ENCODE peak calls at places on chromosomes 6 and 20, in four cellular contexts. One of them, this sample, is unnamed.

GRCh38 chr6:128070406-128070805 is 169.5 kb upstream of the THEMIS start:
- DNase-seq in H1: no peak
- DNase-seq in GM12878: no peak
- DNase-seq in K562: no peak
- DNase-seq in this sample: no peak

GRCh38 chr20:50331469-50332251 is 141.0 kb downstream of the CEBPB start:
- DNase-seq in H1: no peak
- DNase-seq in GM12878: no peak
- DNase-seq in K562: no peak
- DNase-seq in this sample: peak; percentile 83

GRCh38 chr20:4074877-4075455 is 59.6 kb upstream of the RNF24 start:
- DNase-seq in H1: peak; percentile 30
- DNase-seq in GM12878: no peak
- DNase-seq in K562: peak; percentile 62
- DNase-seq in this sample: no peak

GRCh38 chr6:118918326-118918725 is 16.6 kb downstream of the MCM9 start:
- DNase-seq in H1: no peak
- DNase-seq in GM12878: no peak
- DNase-seq in K562: no peak
- DNase-seq in this sample: no peak

GRCh38 chr20:38628580-38629470 is 27.2 kb downstream of the ARHGAP40 start:
- DNase-seq in H1: no peak
- DNase-seq in GM12878: no peak
- DNase-seq in K562: no peak
- DNase-seq in this sample: no peak

GRCh38 chr6:52610745-52611355 is 34.0 kb upstream of the TRAM2 start:
- DNase-seq in H1: no peak
- DNase-seq in GM12878: no peak
- DNase-seq in K562: no peak
- DNase-seq in this sample: peak; percentile 40

GRCh38 chr6:3433005-3433404 is 23.8 kb downstream of the SLC22A23 start:
- DNase-seq in H1: no peak
- DNase-seq in GM12878: no peak
- DNase-seq in K562: no peak
- DNase-seq in this sample: no peak

GRCh38 chr20:6533321-6533720 is 234.2 kb upstream of the BMP2 start:
- DNase-seq in H1: no peak
- DNase-seq in GM12878: no peak
- DNase-seq in K562: no peak
- DNase-seq in this sample: no peak

GRCh38 chr6:71471718-71472117 is 183.1 kb downstream of the OGFRL1 start:
- DNase-seq in H1: no peak
- DNase-seq in GM12878: no peak
- DNase-seq in K562: no peak
- DNase-seq in this sample: no peak

GRCh38 chr6:4401408-4402367 is 266.3 kb upstream of the ECI2 start:
- DNase-seq in H1: no peak
- DNase-seq in GM12878: no peak
- DNase-seq in K562: no peak
- DNase-seq in this sample: no peak

DNA sequence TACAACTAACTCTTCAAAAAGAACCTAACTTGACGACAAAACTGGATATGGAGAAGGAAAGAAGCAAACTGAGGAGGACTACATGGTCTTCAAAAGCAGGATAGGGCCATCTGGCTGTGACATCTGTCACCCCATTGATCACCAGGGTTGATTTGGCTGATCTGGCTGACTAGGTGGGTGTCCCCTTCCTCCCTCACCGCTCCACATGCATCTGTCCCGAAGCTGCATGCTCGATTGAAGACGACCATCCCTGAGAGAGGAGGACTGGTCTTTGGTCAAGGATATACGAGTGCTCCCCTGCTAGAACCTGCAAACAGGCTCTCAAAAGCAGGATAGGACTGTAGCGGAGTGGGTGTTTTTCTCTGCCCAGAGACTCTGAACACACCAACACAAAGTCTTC is 21.7 kb downstream of the CPNE1 start:
- DNase-seq in H1: no peak
- DNase-seq in GM12878: no peak
- DNase-seq in K562: no peak
- DNase-seq in this sample: no peak
- TF ChIP-seq KDM1A in H1: no peak
- TF ChIP-seq KDM1A in GM12878: no peak
- TF ChIP-seq KDM1A in K562: no peak
- TF ChIP-seq KDM1A in this sample: no peak

DNA sequence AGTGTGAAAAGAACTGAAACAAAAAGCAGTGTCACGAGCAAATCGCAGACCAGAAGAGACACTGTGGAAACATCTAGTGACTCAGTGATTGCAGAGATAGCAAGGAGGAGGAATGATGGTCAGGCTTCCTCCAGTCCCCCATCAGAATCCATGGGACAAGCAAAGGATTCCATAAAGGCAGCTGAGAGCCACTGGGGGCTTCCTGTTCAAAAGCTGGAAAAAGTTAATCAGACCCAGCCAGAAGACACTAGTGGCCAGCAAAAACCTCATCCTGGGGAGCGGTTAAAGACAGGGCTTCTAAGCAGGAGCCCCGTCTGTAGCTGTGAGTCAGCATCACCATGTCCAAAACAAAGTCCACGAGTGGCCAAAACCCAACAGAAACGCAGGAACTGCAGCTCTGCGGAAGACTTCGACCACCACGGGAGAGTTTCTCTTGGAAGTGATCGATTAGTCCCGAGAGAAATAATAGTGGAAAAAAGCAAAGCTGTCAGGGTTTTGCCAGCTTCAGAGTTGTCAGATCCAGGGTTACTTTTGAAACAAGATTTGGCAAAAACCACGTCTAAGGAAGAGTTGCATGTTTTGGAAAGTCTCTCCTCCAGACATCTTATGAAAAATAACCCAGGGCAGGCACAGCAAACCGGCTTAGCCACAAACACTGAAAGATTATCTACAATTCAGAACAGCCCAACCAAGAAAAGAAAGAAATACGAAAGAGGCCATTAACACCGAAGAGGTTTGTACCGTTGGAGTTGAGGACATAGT is 51.0 kb downstream of the JAG1 start:
- DNase-seq in H1: no peak
- DNase-seq in GM12878: no peak
- DNase-seq in K562: no peak
- DNase-seq in this sample: no peak
- TF ChIP-seq CBX5 in H1: no peak
- TF ChIP-seq CBX5 in GM12878: no peak
- TF ChIP-seq CBX5 in K562: no peak
- TF ChIP-seq CBX5 in this sample: no peak

DNA sequence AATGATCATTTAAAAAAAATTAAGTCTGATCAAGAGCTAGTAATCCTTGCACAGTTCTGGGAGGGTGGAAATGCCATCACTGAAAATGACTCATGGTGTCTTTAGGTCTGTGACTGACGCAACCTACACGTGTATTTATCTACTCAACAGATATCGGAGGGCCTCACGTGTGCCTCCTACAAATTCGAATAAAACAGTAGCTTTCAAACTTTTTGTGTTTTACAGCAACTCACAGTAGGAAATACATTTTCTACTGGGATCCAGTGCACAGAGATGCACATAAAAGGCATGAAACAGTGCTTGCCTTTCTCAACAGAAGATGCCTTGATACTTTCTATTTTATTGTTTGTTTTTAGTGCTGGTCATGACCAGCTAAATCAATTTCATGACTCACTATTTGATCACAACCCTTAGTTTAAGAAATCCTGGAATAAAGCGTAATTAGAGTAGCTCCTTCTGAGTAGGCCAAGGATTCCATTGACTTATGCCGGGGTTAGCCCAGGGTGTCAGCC is 210.0 kb upstream of the SNX9 start:
- DNase-seq in H1: no peak
- DNase-seq in GM12878: no peak
- DNase-seq in K562: peak; percentile 62
- DNase-seq in this sample: peak; percentile 63
- TF ChIP-seq KDM1A in H1: no peak
- TF ChIP-seq KDM1A in GM12878: no peak
- TF ChIP-seq KDM1A in K562: no peak
- TF ChIP-seq KDM1A in this sample: no peak

GRCh38 chr6:141426400-141426980 is 706.2 kb upstream of the GJE1 start:
- DNase-seq in H1: no peak
- DNase-seq in GM12878: no peak
- DNase-seq in K562: no peak
- DNase-seq in this sample: no peak
- TF ChIP-seq CBX5 in H1: no peak
- TF ChIP-seq CBX5 in GM12878: no peak
- TF ChIP-seq CBX5 in K562: no peak
- TF ChIP-seq CBX5 in this sample: no peak

DNA sequence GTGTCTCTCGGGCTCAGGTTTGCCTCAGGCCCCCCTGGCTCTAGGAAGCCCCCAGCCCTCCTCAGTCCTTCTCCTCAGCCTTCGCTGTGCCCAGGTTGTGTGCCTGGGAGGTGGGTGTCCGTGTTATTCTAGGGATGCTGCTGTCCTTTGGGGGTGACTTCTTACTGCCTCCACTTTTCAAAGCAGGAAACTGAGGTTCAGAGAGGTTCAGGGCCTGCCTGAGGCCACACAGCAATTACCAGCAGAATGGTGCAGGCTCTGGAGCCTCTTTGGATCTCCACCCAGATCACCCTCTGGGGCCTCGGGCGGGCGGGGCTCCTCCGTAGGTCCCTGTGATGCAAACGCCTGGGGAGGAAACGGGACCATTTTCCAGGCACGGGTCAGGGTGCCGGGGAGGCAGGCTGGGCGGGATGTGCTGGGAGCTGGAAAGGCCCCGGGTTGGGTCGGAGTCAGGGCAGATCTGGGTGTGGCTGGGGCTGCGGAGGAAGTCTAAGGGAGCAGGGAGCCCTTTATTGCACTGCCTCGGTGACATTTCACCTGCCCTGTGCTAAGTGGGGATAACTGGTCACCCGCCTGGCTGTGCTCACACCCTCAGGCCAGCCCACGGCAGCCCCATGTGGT is 23.2 kb downstream of the GATA5 start:
- DNase-seq in H1: no peak
- DNase-seq in GM12878: no peak
- DNase-seq in K562: no peak
- DNase-seq in this sample: no peak
- TF ChIP-seq KDM1A in H1: no peak
- TF ChIP-seq KDM1A in GM12878: no peak
- TF ChIP-seq KDM1A in K562: no peak
- TF ChIP-seq KDM1A in this sample: no peak

GRCh38 chr6:163627274-163628062 is 212.9 kb downstream of the QKI start:
- DNase-seq in H1: no peak
- DNase-seq in GM12878: no peak
- DNase-seq in K562: no peak
- DNase-seq in this sample: no peak

GRCh38 chr6:163625265-163625664 is 210.7 kb downstream of the QKI start:
- DNase-seq in H1: no peak
- DNase-seq in GM12878: no peak
- DNase-seq in K562: no peak
- DNase-seq in this sample: no peak

GRCh38 chr6:163630096-163630495 is 215.6 kb downstream of the QKI start:
- DNase-seq in H1: no peak
- DNase-seq in GM12878: no peak
- DNase-seq in K562: no peak
- DNase-seq in this sample: no peak

GRCh38 chr6:163630575-163630974 is 216.1 kb downstream of the QKI start:
- DNase-seq in H1: no peak
- DNase-seq in GM12878: no peak
- DNase-seq in K562: no peak
- DNase-seq in this sample: no peak

DNA sequence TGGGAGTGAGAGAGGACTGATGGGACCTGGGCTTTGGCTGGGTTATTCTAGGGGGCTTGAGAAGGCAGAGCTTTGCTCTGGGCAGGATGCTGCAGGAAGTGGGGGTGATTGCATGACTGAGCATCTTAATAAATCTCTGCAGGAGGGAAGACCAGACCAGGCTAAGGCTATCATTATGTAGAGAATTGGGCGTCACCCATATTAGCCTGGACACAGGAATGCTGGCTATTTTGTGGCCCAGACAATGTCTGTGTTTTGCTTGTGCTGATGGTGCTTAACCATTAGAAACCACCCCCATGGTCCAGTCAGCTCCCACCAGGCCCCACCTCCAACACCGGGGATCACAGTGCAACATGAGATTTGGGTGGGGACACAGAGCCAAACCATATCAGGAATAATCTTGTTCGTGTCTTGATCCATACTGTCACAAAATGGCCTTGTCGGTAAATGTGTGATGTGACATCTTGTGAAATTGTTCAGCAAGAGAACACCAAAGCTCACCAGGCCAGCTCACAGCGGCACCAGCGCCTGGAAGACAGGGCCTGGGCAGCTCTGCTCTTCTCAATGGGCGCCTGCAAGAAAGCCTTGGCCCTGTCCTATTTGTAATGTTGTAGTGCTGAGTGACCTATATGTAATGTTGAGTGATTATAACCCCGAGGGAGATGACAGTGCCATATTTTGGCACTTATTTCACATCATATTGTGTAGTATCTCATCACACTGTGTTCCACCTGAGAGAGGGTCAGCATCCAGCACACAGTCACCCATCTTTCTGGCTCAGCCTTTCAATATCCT is 211.8 kb downstream of the QKI start:
- DNase-seq in H1: no peak
- DNase-seq in GM12878: no peak
- DNase-seq in K562: no peak
- DNase-seq in this sample: no peak
- TF ChIP-seq CBX5 in H1: no peak
- TF ChIP-seq CBX5 in GM12878: no peak
- TF ChIP-seq CBX5 in K562: no peak
- TF ChIP-seq CBX5 in this sample: no peak

GRCh38 chr6:63897952-63898351 is 262.4 kb downstream of the PHF3 start:
- DNase-seq in H1: no peak
- DNase-seq in GM12878: no peak
- DNase-seq in K562: no peak
- DNase-seq in this sample: no peak

GRCh38 chr6:63899550-63899949 is 263.9 kb downstream of the PHF3 start:
- DNase-seq in H1: no peak
- DNase-seq in GM12878: no peak
- DNase-seq in K562: no peak
- DNase-seq in this sample: no peak

GRCh38 chr6:63897459-63897858 is 261.9 kb downstream of the PHF3 start:
- DNase-seq in H1: no peak
- DNase-seq in GM12878: no peak
- DNase-seq in K562: no peak
- DNase-seq in this sample: no peak
- TF ChIP-seq KDM1A in H1: no peak
- TF ChIP-seq KDM1A in GM12878: no peak
- TF ChIP-seq KDM1A in K562: no peak
- TF ChIP-seq KDM1A in this sample: no peak

This sample was measured in HepG2.